ENCODE peak calls at places on chromosome 14, in five cellular contexts. S, H, A, B and I are unnamed samples.
A peak's percentile ranks its signal among the peaks of the same experiment; 100 is the strongest.

GRCh38 chr14:87013583-87013982 is 979.4 kb downstream of the GALC start:
- DNase-seq in S (no peak), H (no peak), A (no peak), B (no peak), I (no peak)

GRCh38 chr14:71363961-71364360 is 456.7 kb downstream of the PCNX1 start:
- DNase-seq in S (no peak), H (no peak), A (no peak), B (no peak), I (no peak)

GRCh38 chr14:24110060-24110459 is 4.5 kb upstream of the DCAF11 start:
- DNase-seq in S (no peak), H (no peak), A (no peak), B (no peak), I (no peak)

GRCh38 chr14:22520235-22520634 is 68.8 kb downstream of the DAD1 start:
- DNase-seq in S (no peak), H (no peak), A (no peak), B (no peak), I (no peak)

GRCh38 chr14:24734917-24735500 is 101.0 kb upstream of the GZMB start:
- DNase-seq in S (peak; percentile 46), H (peak; percentile 43), A (peak; percentile 57), B (no peak), I (peak; percentile 16)

GRCh38 chr14:69839661-69840060 is 39.6 kb upstream of the SMOC1 start:
- DNase-seq in S (no peak), H (no peak), A (no peak), B (no peak), I (no peak)

GRCh38 chr14:21846227-21846885 is 172.7 kb upstream of the OR4E1 start:
- DNase-seq in S (peak; percentile 66), H (peak; percentile 14), A (peak; percentile 45), B (peak; percentile 74), I (no peak)

GRCh38 chr14:54058501-54058900 is 101.9 kb upstream of the BMP4 start:
- DNase-seq in S (no peak), H (no peak), A (no peak), B (no peak), I (no peak)

GRCh38 chr14:78358631-78359030 is 188.5 kb downstream of the NRXN3 start:
- DNase-seq in S (no peak), H (no peak), A (no peak), B (no peak), I (no peak)

GRCh38 chr14:60647081-60647836 is 2.0 kb downstream of the SIX1 start:
- DNase-seq in S (peak; percentile 39), H (peak; percentile 77), A (no peak), B (no peak), I (no peak)

GRCh38 chr14:32232481-32232880 is 29.4 kb upstream of the RNU6-8 start:
- DNase-seq in S (no peak), H (no peak), A (no peak), B (no peak), I (no peak)

GRCh38 chr14:23174785-23175184 is 8.7 kb downstream of the SLC7A8 start:
- DNase-seq in S (no peak), H (no peak), A (no peak), B (no peak), I (no peak)

GRCh38 chr14:68934034-68934433 is 45.1 kb downstream of the ACTN1 start:
- DNase-seq in S (no peak), H (no peak), A (no peak), B (no peak), I (no peak)

GRCh38 chr14:53409974-53410373 is 256.9 kb upstream of the DDHD1 start:
- DNase-seq in S (no peak), H (no peak), A (no peak), B (no peak), I (no peak)